ENCODE peak calls at places on chromosome 4, in five cellular contexts. One of them, this sample, is unnamed.

GRCh38 chr4:183798249-183798920 is 106.7 kb upstream of the STOX2 start:
- DNase-seq in A549: no peak
- DNase-seq in GM12878: no peak
- DNase-seq in HL-60: no peak
- DNase-seq in HCT116: no peak
- DNase-seq in this sample: peak; percentile 45

GRCh38 chr4:10667651-10668341 is 16.8 kb downstream of the CLNK start:
- DNase-seq in GM12878: no peak
- DNase-seq in HCT116: no peak
- DNase-seq in A549: no peak
- DNase-seq in HL-60: no peak
- DNase-seq in this sample: no peak

GRCh38 chr4:184688447-184688846 is 38.9 kb downstream of the PRIMPOL start:
- DNase-seq in HL-60: no peak
- DNase-seq in A549: peak; percentile 54
- DNase-seq in HCT116: peak; percentile 54
- DNase-seq in GM12878: no peak
- DNase-seq in this sample: peak; percentile 53

GRCh38 chr4:148284526-148285193 is 157.6 kb downstream of the NR3C2 start:
- DNase-seq in HCT116: no peak
- DNase-seq in A549: no peak
- DNase-seq in GM12878: no peak
- DNase-seq in HL-60: no peak
- DNase-seq in this sample: peak; percentile 14

GRCh38 chr4:72555377-72555831 is 13.6 kb downstream of the ADAMTS3 start:
- DNase-seq in A549: no peak
- DNase-seq in GM12878: no peak
- DNase-seq in HCT116: no peak
- DNase-seq in HL-60: no peak
- DNase-seq in this sample: no peak

GRCh38 chr4:142840516-142841123 is 5.5 kb downstream of the INPP4B start:
- DNase-seq in GM12878: no peak
- DNase-seq in A549: peak; percentile 44
- DNase-seq in HL-60: no peak
- DNase-seq in HCT116: peak; percentile 38
- DNase-seq in this sample: peak; percentile 43

GRCh38 chr4:65358914-65359313 is 311.4 kb downstream of the EPHA5 start:
- DNase-seq in A549: no peak
- DNase-seq in HL-60: no peak
- DNase-seq in GM12878: no peak
- DNase-seq in HCT116: no peak
- DNase-seq in this sample: no peak

GRCh38 chr4:94892051-94892450 is 134.3 kb downstream of the BMPR1B start:
- DNase-seq in HL-60: no peak
- DNase-seq in A549: peak; percentile 78
- DNase-seq in GM12878: no peak
- DNase-seq in HCT116: no peak
- DNase-seq in this sample: no peak

GRCh38 chr4:118968006-118968405 is 79.4 kb downstream of the SYNPO2 start:
- DNase-seq in HCT116: no peak
- DNase-seq in A549: no peak
- DNase-seq in GM12878: peak; percentile 67
- DNase-seq in HL-60: no peak
- DNase-seq in this sample: peak; percentile 86

GRCh38 chr4:174408841-174409552 is 113.3 kb downstream of the HPGD start:
- DNase-seq in HCT116: no peak
- DNase-seq in A549: no peak
- DNase-seq in GM12878: no peak
- DNase-seq in HL-60: no peak
- DNase-seq in this sample: no peak

GRCh38 chr4:88738714-88739366 is 41.2 kb upstream of the NAP1L5 start:
- DNase-seq in HL-60: no peak
- DNase-seq in HCT116: no peak
- DNase-seq in GM12878: no peak
- DNase-seq in A549: no peak
- DNase-seq in this sample: peak; percentile 80

GRCh38 chr4:132572210-132572609 is 576.9 kb upstream of the PCDH10 start:
- DNase-seq in HL-60: no peak
- DNase-seq in HCT116: no peak
- DNase-seq in GM12878: no peak
- DNase-seq in A549: peak; percentile 17
- DNase-seq in this sample: peak; percentile 16

GRCh38 chr4:61992351-61992750 is 792.2 kb downstream of the ADGRL3 start:
- DNase-seq in GM12878: no peak
- DNase-seq in A549: no peak
- DNase-seq in HL-60: no peak
- DNase-seq in HCT116: no peak
- DNase-seq in this sample: peak; percentile 56

GRCh38 chr4:15649914-15650545 is 5.1 kb downstream of the FBXL5 start:
- DNase-seq in HL-60: peak; percentile 67
- DNase-seq in A549: peak; percentile 65
- DNase-seq in HCT116: peak; percentile 45
- DNase-seq in GM12878: peak; percentile 45
- DNase-seq in this sample: peak; percentile 89

GRCh38 chr4:147730333-147730732 is 1.6 kb upstream of the ARHGAP10 start:
- DNase-seq in A549: no peak
- DNase-seq in GM12878: no peak
- DNase-seq in HL-60: no peak
- DNase-seq in HCT116: no peak
- DNase-seq in this sample: peak; percentile 44

GRCh38 chr4:67566335-67566734 is 7.8 kb downstream of the STAP1 start:
- DNase-seq in HL-60: no peak
- DNase-seq in HCT116: no peak
- DNase-seq in A549: no peak
- DNase-seq in GM12878: no peak
- DNase-seq in this sample: no peak

GRCh38 chr4:147638942-147639341 is 21.7 kb downstream of the TMEM184C start:
- DNase-seq in HCT116: no peak
- DNase-seq in GM12878: peak; percentile 2
- DNase-seq in HL-60: no peak
- DNase-seq in A549: no peak
- DNase-seq in this sample: no peak

GRCh38 chr4:101191302-101192098 is 155.8 kb downstream of the PPP3CA start:
- DNase-seq in HL-60: no peak
- DNase-seq in GM12878: no peak
- DNase-seq in A549: peak; percentile 88
- DNase-seq in HCT116: no peak
- DNase-seq in this sample: peak; percentile 73

GRCh38 chr4:124234771-124235170 is 477.8 kb downstream of the ANKRD50 start:
- DNase-seq in GM12878: no peak
- DNase-seq in HL-60: no peak
- DNase-seq in A549: no peak
- DNase-seq in HCT116: no peak
- DNase-seq in this sample: no peak

GRCh38 chr4:122119739-122120138 is 32.4 kb upstream of the BLTP1 start:
- DNase-seq in HCT116: no peak
- DNase-seq in A549: no peak
- DNase-seq in HL-60: no peak
- DNase-seq in GM12878: no peak
- DNase-seq in this sample: no peak

GRCh38 chr4:7929530-7929951 is 10.1 kb downstream of the AFAP1 start:
- DNase-seq in A549: peak; percentile 32
- DNase-seq in HCT116: peak; percentile 34
- DNase-seq in HL-60: no peak
- DNase-seq in GM12878: no peak
- DNase-seq in this sample: peak; percentile 74

GRCh38 chr4:79163981-79164490 is 161.8 kb downstream of the NAA11 start:
- DNase-seq in HCT116: no peak
- DNase-seq in HL-60: no peak
- DNase-seq in GM12878: no peak
- DNase-seq in A549: no peak
- DNase-seq in this sample: no peak

GRCh38 chr4:53459548-53459947 is 82.1 kb downstream of the FIP1L1 start:
- DNase-seq in HL-60: no peak
- DNase-seq in HCT116: no peak
- DNase-seq in GM12878: no peak
- DNase-seq in A549: peak; percentile 10
- DNase-seq in this sample: no peak
- TF ChIP-seq REST in HL-60: no peak
- TF ChIP-seq REST in HCT116: no peak
- TF ChIP-seq REST in GM12878: no peak
- TF ChIP-seq REST in A549: no peak
- TF ChIP-seq REST in this sample: no peak

DNA sequence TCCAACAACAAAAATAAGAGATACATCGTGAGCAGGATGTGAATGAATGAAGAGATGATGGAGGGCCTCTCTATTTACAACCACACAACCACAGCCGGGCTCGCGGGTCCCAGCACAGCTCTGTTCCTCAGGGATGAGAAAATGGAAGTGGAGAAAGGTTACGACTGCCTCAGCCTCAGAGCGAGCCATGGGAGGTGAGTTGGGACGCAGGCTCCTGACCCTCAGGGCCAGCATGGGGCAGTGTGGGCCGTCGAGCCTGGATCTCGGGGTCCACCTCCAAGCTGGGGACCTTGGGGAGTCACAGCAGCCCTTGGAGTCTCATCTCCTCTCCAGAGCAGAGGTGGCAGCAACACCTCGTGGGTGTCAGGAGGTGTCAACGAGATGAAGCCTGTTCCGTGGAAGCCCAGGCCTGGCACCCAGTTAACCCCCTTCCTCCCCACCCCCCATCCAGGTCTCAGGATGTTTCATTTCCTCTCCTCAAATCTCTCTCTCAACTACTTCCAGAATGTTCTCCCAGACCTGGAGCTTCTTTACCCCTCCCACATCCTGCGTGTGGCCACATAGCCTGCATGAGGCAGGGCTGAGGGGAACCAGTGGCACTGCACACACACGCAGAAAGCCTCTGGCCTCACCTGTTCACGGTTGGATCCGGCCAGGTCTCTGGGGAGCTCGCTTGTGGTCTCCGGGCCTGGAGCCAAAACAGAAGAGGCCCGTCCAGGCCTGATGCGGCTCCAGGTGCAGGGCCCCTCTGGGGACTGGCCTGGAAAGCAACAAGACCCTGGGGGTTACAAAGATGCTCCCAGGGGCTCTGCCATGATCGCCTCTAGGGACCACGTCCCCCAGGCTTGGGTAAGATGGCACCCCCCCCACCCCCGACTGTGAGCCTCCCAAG is 25.8 kb downstream of the C4orf50 start:
- DNase-seq in HCT116: no peak
- DNase-seq in HL-60: no peak
- DNase-seq in A549: no peak
- DNase-seq in GM12878: no peak
- DNase-seq in this sample: no peak
- TF ChIP-seq REST in HCT116: no peak
- TF ChIP-seq REST in HL-60: no peak
- TF ChIP-seq REST in A549: no peak
- TF ChIP-seq REST in GM12878: no peak
- TF ChIP-seq REST in this sample: no peak

DNA sequence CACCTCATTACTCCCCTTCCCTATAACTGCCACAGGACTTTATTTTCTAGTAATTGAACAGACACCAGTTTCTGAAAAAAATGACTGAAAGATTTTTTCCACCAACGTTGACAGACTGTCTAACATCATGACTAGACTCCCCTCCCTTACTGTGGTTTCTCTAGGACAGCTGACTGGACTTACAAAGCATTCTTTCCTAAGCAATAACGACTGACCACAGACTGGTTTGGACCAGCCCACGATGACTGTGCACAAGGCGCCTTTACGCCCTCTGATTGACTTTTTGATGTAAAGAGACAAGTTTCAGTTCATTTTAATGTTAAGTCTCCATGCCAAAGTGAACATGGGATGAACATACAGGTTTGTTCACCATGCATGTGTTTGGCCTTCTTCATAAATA is 50.4 kb upstream of the UGT2B4 start:
- DNase-seq in HCT116: no peak
- DNase-seq in GM12878: no peak
- DNase-seq in HL-60: no peak
- DNase-seq in A549: no peak
- DNase-seq in this sample: no peak
- TF ChIP-seq REST in HCT116: no peak
- TF ChIP-seq REST in GM12878: no peak
- TF ChIP-seq REST in HL-60: no peak
- TF ChIP-seq REST in A549: no peak
- TF ChIP-seq REST in this sample: no peak

GRCh38 chr4:41483771-41484170 is 54.2 kb upstream of the LIMCH1 start:
- DNase-seq in A549: no peak
- DNase-seq in GM12878: no peak
- DNase-seq in HCT116: no peak
- DNase-seq in HL-60: no peak
- DNase-seq in this sample: no peak

GRCh38 chr4:41487868-41488267 is 50.1 kb upstream of the LIMCH1 start:
- DNase-seq in HL-60: no peak
- DNase-seq in A549: no peak
- DNase-seq in GM12878: no peak
- DNase-seq in HCT116: no peak
- DNase-seq in this sample: no peak
- TF ChIP-seq REST in HL-60: no peak
- TF ChIP-seq REST in A549: no peak
- TF ChIP-seq REST in GM12878: no peak
- TF ChIP-seq REST in HCT116: no peak
- TF ChIP-seq REST in this sample: no peak

GRCh38 chr4:152979731-152980330 is 43.7 kb downstream of the FHDC1 start:
- DNase-seq in HL-60: no peak
- DNase-seq in HCT116: no peak
- DNase-seq in GM12878: no peak
- DNase-seq in A549: no peak
- DNase-seq in this sample: no peak

GRCh38 chr4:152981842-152982241 is 45.7 kb downstream of the FHDC1 start:
- DNase-seq in HCT116: no peak
- DNase-seq in A549: no peak
- DNase-seq in GM12878: no peak
- DNase-seq in HL-60: no peak
- DNase-seq in this sample: no peak

GRCh38 chr4:152981278-152981677 is 45.2 kb downstream of the FHDC1 start:
- DNase-seq in HCT116: no peak
- DNase-seq in HL-60: no peak
- DNase-seq in A549: no peak
- DNase-seq in GM12878: no peak
- DNase-seq in this sample: no peak

GRCh38 chr4:152983221-152983620 is 47.1 kb downstream of the FHDC1 start:
- DNase-seq in A549: no peak
- DNase-seq in HL-60: no peak
- DNase-seq in GM12878: no peak
- DNase-seq in HCT116: no peak
- DNase-seq in this sample: peak; percentile 41

DNA sequence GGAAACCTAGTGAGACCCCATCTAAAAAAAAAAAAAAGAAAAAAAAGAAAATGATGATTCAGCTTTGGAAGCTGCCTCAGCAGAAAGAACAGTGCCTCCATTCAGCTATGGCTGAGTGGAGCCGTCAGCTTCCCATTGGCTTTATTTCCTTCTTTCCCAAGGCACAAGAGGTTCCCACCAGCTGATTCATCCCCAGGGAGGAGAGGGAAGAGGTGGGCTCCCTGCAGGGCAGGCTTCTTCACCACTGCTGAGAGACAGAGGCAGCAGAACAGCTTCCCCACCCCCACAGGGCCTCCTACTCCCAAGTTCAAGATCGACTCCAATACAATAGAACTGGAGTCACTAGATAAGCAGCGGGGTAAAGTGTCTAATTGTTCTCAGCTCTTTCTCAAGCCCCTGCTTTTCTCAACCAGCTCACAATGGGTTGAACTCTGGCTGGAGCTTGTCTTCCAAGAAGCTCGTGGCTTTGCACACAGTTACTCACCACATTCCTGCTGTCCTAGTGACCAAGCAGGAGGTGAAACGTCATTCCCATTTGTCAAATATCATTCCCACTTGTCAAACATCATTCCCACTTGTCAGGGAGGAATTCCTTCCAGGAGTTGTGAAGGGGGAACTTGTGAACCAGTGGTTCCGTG is 47.8 kb downstream of the FHDC1 start:
- DNase-seq in HL-60: no peak
- DNase-seq in A549: peak; percentile 20
- DNase-seq in HCT116: no peak
- DNase-seq in GM12878: no peak
- DNase-seq in this sample: no peak
- TF ChIP-seq REST in HL-60: no peak
- TF ChIP-seq REST in A549: no peak
- TF ChIP-seq REST in HCT116: no peak
- TF ChIP-seq REST in GM12878: no peak
- TF ChIP-seq REST in this sample: no peak